ENCODE peak calls at places on chromosome 16, in six cellular contexts. O is AG04450, T is thoracic aorta, Q is upper lobe of left lung, R is heart right ventricle, L is endodermal cell. N is an unnamed sample. For H3K9me3, the result is how much of the 10 kb centered on the place peaks cover.

GRCh38 chr16:19749571-19750080 is 31.6 kb downstream of the IQCK start:
- DNase-seq in O (no peak), T (no peak), Q (no peak), R (no peak), L (no peak), N (no peak)

GRCh38 chr16:15739449-15739848 is 89.4 kb downstream of the NDE1 start:
- DNase-seq in O (no peak), T (no peak), Q (no peak), R (no peak), L (no peak), N (no peak)

GRCh38 chr16:55569025-55569424 is 2.5 kb downstream of the CAPNS2 start:
- DNase-seq in O (no peak), T (no peak), Q (no peak), R (no peak), L (no peak), N (no peak)

GRCh38 chr16:27646811-27647210 is 96.9 kb downstream of the KATNIP start:
- DNase-seq in O (no peak), T (no peak), Q (no peak), R (no peak), L (no peak), N (no peak)

GRCh38 chr16:71369494-71369893 is 11.0 kb downstream of the CALB2 start:
- DNase-seq in O (no peak), T (no peak), Q (no peak), R (no peak), L (peak), N (no peak)

GRCh38 chr16:17083628-17084027 is 387.1 kb downstream of the XYLT1 start:
- DNase-seq in O (no peak), T (no peak), Q (no peak), R (no peak), L (peak), N (no peak)

GRCh38 chr16:3175157-3176153 is 12.5 kb upstream of the OR1F1 start:
- DNase-seq in O (no peak), T (no peak), Q (peak), R (no peak), L (peak), N (no peak)

GRCh38 chr16:89377446-89377838 is 112.9 kb downstream of the ANKRD11 start:
- DNase-seq in O (no peak), T (no peak), Q (no peak), R (no peak), L (no peak), N (no peak)

GRCh38 chr16:12091569-12092346 is 115.2 kb downstream of the SNX29 start:
- DNase-seq in O (no peak), T (no peak), Q (no peak), R (no peak), L (no peak), N (no peak)

GRCh38 chr16:66953462-66954096 is 7.5 kb upstream of the CES3 start:
- DNase-seq in O (no peak), T (no peak), Q (no peak), R (no peak), L (no peak), N (no peak)

GRCh38 chr16:64408699-64409098 is 713.2 kb downstream of the CDH11 start:
- DNase-seq in O (no peak), T (no peak), Q (no peak), R (no peak), L (no peak), N (no peak)

GRCh38 chr16:14672403-14672971 is 21.6 kb downstream of the PLA2G10 start:
- DNase-seq in O (no peak), T (no peak), Q (no peak), R (no peak), L (no peak), N (no peak)

GRCh38 chr16:57807252-57807967 is 5.1 kb upstream of the KIFC3 start:
- DNase-seq in O (no peak), T (no peak), Q (no peak), R (no peak), L (no peak), N (no peak)

GRCh38 chr16:57711331-57711730 is 16.7 kb downstream of the DRC7 start:
- DNase-seq in O (no peak), T (no peak), Q (no peak), R (no peak), L (no peak), N (no peak)

GRCh38 chr16:58503166-58503862 is 3.4 kb downstream of the NDRG4 start:
- DNase-seq in O (no peak), T (no peak), Q (peak), R (no peak), L (peak), N (no peak)

GRCh38 chr16:57023541-57024249 is 34.3 kb downstream of the NLRC5 start:
- DNase-seq in O (no peak), T (no peak), Q (no peak), R (no peak), L (no peak), N (no peak)

GRCh38 chr16:25079637-25080375 is 31.7 kb upstream of the LCMT1 start:
- DNase-seq in O (no peak), T (no peak), Q (no peak), R (no peak), L (no peak), N (no peak)

GRCh38 chr16:88936008-88936912 is 40.7 kb downstream of the CBFA2T3 start:
- DNase-seq in O (no peak), T (no peak), Q (peak), R (peak), L (no peak), N (peak)

DNA sequence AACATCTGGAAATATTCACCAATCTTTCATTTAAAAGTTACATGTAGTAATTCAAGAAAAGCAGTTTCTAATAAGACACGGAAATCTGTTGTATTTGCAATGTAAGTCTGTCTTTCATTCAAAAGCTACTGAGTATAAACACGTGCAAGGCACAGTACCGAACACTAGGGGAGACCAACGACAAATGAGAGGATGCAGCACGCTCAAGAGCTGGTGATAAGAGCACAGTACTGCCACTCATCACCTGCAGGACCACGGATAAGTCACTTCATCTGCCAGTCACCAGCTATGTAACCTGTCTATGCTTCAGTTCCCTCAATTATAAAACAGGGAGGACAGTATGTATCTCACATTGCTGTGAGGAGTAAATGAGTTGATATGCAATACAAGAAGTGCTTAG is 67.1 kb downstream of the CLEC18A start:
- DNase-seq in O (no peak), T (no peak), Q (no peak), R (peak), L (peak), N (no peak)
- TF ChIP-seq CTCF in O (no peak), T (no peak), Q (no peak), R (no peak), L (peak), N (peak)

GRCh38 chr16:85248269-85248668 is 136.0 kb upstream of the CIBAR2 start:
- DNase-seq in O (no peak), T (no peak), Q (no peak), R (no peak), L (no peak), N (no peak)
- H3K9me3 ChIP-seq in O (under half), T (under half), Q (under half), R (under half), L (under half), N (under half)

DNA sequence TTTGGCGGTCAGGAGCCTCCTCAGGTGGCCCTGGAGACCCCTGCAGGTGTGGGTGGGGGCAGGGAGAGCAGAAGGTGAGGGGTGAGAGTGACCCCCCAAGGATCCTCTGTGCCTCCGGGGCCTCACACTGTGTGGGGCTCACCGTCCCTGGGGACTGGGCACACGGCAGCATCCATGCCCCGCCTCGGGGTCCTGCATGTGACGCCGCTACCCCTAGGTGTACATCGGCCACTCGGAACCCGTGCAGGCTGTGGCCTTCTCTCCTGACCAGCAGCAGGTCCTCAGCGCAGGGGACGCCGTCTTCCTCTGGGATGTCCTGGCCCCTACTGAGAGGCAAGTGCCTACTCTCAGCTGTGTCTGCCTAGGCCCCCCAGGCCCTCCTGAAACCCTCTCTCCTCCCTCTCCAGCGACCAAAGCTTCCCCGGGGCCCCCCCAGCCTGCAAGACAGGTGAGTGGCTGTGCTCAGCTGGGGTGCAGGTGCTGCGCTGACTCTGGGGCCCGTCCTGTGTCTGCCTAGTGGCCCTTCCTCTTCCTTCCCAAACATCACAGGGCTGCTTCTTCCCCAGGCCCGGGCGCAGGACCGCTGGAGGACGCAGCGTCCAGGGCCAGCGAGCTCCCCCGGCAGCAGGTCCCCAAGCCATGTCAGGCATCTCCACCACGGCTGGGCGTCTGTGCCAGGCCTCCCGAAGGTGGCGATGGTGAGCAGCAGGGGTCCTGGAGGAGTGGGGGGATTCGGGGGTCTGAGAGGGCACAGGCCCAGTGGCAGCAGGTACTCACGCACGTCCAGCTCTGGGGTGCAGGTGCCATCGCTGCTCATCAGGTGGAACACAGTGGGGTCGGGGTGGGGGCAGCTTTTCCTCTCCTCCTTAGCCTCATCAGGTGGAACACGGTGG is 9.0 kb upstream of the RHOT2 start:
- DNase-seq in O (no peak), T (no peak), Q (no peak), R (no peak), L (no peak), N (no peak)
- TF ChIP-seq CTCF in O (no peak), T (no peak), Q (no peak), R (no peak), L (no peak), N (no peak)

GRCh38 chr16:35148748-35149147 is 1689.3 kb downstream of the TP53TG3F start:
- DNase-seq in O (no peak), T (no peak), Q (no peak), R (no peak), L (no peak), N (no peak)
- H3K9me3 ChIP-seq in O (half or more), T (under half), Q (under half), R (under half), L (half or more), N (under half)

GRCh38 chr16:13453938-13454553 is 465.9 kb upstream of the ERCC4 start:
- DNase-seq in O (no peak), T (no peak), Q (no peak), R (no peak), L (peak), N (no peak)
- TF ChIP-seq CTCF in O (no peak), T (peak), Q (no peak), R (peak), L (peak), N (peak)

GRCh38 chr16:35497399-35497798 is 2038.0 kb downstream of the TP53TG3F start:
- DNase-seq in O (no peak), T (no peak), Q (no peak), R (no peak), L (no peak), N (no peak)
- H3K9me3 ChIP-seq in O (under half), T (under half), Q (under half), R (under half), L (half or more), N (under half)

GRCh38 chr16:29641561-29641960 is 21.5 kb upstream of the SPN start:
- DNase-seq in O (no peak), T (no peak), Q (no peak), R (no peak), L (no peak), N (no peak)
- TF ChIP-seq CTCF in O (no peak), T (no peak), Q (no peak), R (no peak), L (peak), N (no peak)

DNA sequence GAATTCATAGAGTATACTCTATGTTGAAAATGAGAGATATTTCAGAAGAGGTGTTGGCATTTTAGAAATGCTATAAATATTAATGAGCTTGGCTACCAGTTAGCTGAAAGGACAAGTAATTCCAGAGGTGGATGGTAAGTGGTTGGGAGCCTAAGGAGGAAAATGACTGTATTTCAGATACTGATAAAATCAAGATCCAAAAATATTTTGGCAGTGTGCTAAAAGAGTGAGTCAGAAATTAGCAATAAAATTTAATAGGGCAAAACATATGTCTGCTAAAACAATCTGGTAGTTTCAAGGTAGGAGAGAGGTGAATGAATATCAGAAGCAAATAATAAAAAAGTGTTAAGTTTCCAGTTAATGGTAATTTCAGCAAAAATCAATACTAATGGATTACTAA is 1287.9 kb downstream of the CDH8 start:
- DNase-seq in O (no peak), T (no peak), Q (no peak), R (no peak), L (no peak), N (no peak)
- H3K9me3 ChIP-seq in O (under half), T (under half), Q (under half), R (under half), L (under half), N (under half)

N was measured in left ventricle myocardium inferior.